ENCODE peak calls at places on chromosome 16, in four cellular contexts. J is colonic mucosa, Q is endodermal cell, U is AG04450. E is an unnamed sample.

GRCh38 chr16:84054271-84054670 is 11.7 kb upstream of the SLC38A8 start:
- DNase-seq in U (no peak), Q (no peak), J (no peak), E (no peak)

GRCh38 chr16:67613808-67614207 is 31.1 kb upstream of the CARMIL2 start:
- DNase-seq in Q (peak; percentile 85), J (no peak), U (no peak), E (no peak)

GRCh38 chr16:7381671-7382070 is 49.0 kb downstream of the RBFOX1 start:
- DNase-seq in J (no peak), U (no peak), Q (no peak), E (no peak)

GRCh38 chr16:9845661-9846361 is 336.4 kb downstream of the GRIN2A start:
- DNase-seq in Q (no peak), J (no peak), U (no peak), E (no peak)

GRCh38 chr16:20873331-20873730 is 26.8 kb downstream of the DCUN1D3 start:
- DNase-seq in Q (no peak), U (no peak), J (no peak), E (no peak)

GRCh38 chr16:13923703-13924298 is 3.8 kb downstream of the ERCC4 start:
- DNase-seq in J (no peak), Q (no peak), U (no peak), E (peak; percentile 43)

GRCh38 chr16:80899804-80900592 is 95.6 kb upstream of the CDYL2 start:
- DNase-seq in U (peak; percentile 71), Q (peak; percentile 20), J (peak; percentile 78), E (peak; percentile 79)

GRCh38 chr16:84836234-84836647 is 16.5 kb downstream of the CRISPLD2 start:
- DNase-seq in U (peak; percentile 100), Q (peak; percentile 92), J (no peak), E (no peak)

GRCh38 chr16:35398208-35398607 is 1938.8 kb downstream of the TP53TG3F start:
- DNase-seq in Q (no peak), J (no peak), U (no peak), E (no peak)

GRCh38 chr16:89150090-89150835 is 21.3 kb upstream of the CDH15 start:
- DNase-seq in J (no peak), Q (no peak), U (no peak), E (no peak)

GRCh38 chr16:73356401-73357079 is 308.6 kb upstream of the ZFHX3 start:
- DNase-seq in J (no peak), U (no peak), Q (no peak), E (no peak)

GRCh38 chr16:35733971-35734702 is 2274.7 kb downstream of the TP53TG3F start:
- DNase-seq in U (no peak), J (no peak), Q (no peak), E (no peak)

GRCh38 chr16:10500582-10500981 is 79.8 kb downstream of the EMP2 start:
- DNase-seq in U (no peak), Q (no peak), J (no peak), E (no peak)

GRCh38 chr16:80277182-80277581 is 263.6 kb upstream of the DYNLRB2 start:
- DNase-seq in J (no peak), U (no peak), Q (peak; percentile 85), E (no peak)

GRCh38 chr16:86072328-86073102 is 173.6 kb downstream of the IRF8 start:
- DNase-seq in U (peak; percentile 77), J (peak; percentile 64), Q (peak; percentile 91), E (peak; percentile 56)

GRCh38 chr16:23304620-23305019 is 2.5 kb downstream of the SCNN1B start:
- DNase-seq in Q (no peak), U (no peak), J (no peak), E (no peak)

GRCh38 chr16:70801611-70802010 is 653 bp upstream of the VAC14 start:
- DNase-seq in U (no peak), J (no peak), Q (peak; percentile 57), E (no peak)
- H3K4me3 ChIP-seq in U (no peak overlapping the region), J (no peak overlapping the region), Q (peak overlapping the region; percentile 98), E (no peak overlapping the region)

GRCh38 chr16:56860226-56861020 is 4.6 kb upstream of the SLC12A3 start:
- DNase-seq in Q (no peak), J (no peak), U (no peak), E (peak; percentile 19)
- H3K4me3 ChIP-seq in Q (no peak overlapping the region), J (no peak overlapping the region), U (no peak overlapping the region), E (no peak overlapping the region)

GRCh38 chr16:48811478-48811877 is 201.5 kb upstream of the N4BP1 start:
- DNase-seq in U (no peak), Q (peak; percentile 74), J (no peak), E (no peak)

GRCh38 chr16:48810803-48811453 is 200.9 kb upstream of the N4BP1 start:
- DNase-seq in Q (peak; percentile 68), J (no peak), U (no peak), E (no peak)

GRCh38 chr16:48813485-48813884 is 203.5 kb upstream of the N4BP1 start:
- DNase-seq in J (no peak), U (no peak), Q (no peak), E (no peak)

GRCh38 chr16:48812856-48813255 is 202.9 kb upstream of the N4BP1 start:
- DNase-seq in U (no peak), Q (no peak), J (no peak), E (no peak)

DNA sequence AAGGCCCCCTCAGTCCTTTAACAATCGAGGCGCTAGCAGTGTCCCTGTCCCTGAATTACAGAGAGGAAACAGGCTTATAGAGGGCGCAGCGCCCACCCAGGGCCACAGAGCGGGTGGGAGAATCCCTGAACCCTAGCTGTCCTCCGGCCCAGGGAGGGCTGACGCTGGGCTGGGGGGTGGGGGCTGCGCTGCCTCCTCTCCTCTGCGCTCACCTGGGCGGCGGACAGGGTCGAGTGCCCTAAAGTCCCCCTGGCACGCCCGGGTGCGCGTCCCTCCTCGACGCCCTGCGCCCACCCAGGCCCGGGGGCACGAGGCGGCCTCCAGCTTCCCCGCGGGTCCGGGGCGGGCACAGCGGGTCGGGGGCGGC is 200.4 kb upstream of the N4BP1 start:
- DNase-seq in Q (no peak), J (no peak), U (no peak), E (no peak)
- H3K4me3 ChIP-seq in Q (no peak overlapping the region), J (no peak overlapping the region), U (no peak overlapping the region), E (no peak overlapping the region)

GRCh38 chr16:640614-641013 is 1.0 kb upstream of the MCRIP2 start:
- DNase-seq in Q (no peak), J (no peak), U (no peak), E (no peak)
- H3K4me3 ChIP-seq in Q (no peak overlapping the region), J (no peak overlapping the region), U (peak overlapping the region; percentile 80), E (no peak overlapping the region)

GRCh38 chr16:12086861-12087260 is 110.3 kb downstream of the SNX29 start:
- DNase-seq in J (no peak), U (no peak), Q (no peak), E (no peak)

GRCh38 chr16:12090162-12090552 is 113.6 kb downstream of the SNX29 start:
- DNase-seq in U (no peak), Q (peak; percentile 78), J (no peak), E (no peak)

GRCh38 chr16:12087901-12088364 is 111.4 kb downstream of the SNX29 start:
- DNase-seq in Q (no peak), U (no peak), J (no peak), E (no peak)

GRCh38 chr16:12091569-12092346 is 115.2 kb downstream of the SNX29 start:
- DNase-seq in U (no peak), J (no peak), Q (no peak), E (no peak)

GRCh38 chr16:12089492-12090161 is 113.1 kb downstream of the SNX29 start:
- DNase-seq in J (peak; percentile 54), U (peak; percentile 30), Q (peak; percentile 86), E (peak; percentile 84)
- H3K4me3 ChIP-seq in J (no peak overlapping the region), U (peak overlapping the region; percentile 34), Q (peak overlapping the region; percentile 65), E (no peak overlapping the region)

DNA sequence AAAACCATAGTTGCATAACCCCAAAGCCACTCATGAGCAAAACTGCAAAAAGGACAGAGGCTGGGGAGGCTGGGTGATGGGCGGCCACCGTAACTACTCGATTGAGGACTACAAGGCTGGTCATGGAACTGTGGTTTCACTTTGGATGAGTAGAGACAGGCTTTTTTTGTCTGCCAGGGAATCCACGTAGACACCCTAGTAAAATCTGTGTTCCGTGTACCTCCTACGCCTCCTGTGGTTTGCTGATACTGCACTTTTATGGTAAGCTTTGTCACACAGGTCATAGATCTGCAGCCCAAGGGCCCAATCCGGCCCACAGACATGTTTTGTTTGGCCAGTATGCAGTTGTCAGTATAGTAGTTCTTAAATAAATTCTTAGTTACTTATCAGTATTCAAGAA is 2.2 kb upstream of the TLCD3B start:
- DNase-seq in U (no peak), J (no peak), Q (no peak), E (no peak)
- H3K4me3 ChIP-seq in U (no peak overlapping the region), J (no peak overlapping the region), Q (no peak overlapping the region), E (no peak overlapping the region)

GRCh38 chr16:49953090-49953489 is 71.9 kb upstream of the CNEP1R1 start:
- DNase-seq in J (no peak), Q (no peak), U (no peak), E (no peak)
- H3K4me3 ChIP-seq in J (no peak overlapping the region), Q (no peak overlapping the region), U (no peak overlapping the region), E (no peak overlapping the region)

DNA sequence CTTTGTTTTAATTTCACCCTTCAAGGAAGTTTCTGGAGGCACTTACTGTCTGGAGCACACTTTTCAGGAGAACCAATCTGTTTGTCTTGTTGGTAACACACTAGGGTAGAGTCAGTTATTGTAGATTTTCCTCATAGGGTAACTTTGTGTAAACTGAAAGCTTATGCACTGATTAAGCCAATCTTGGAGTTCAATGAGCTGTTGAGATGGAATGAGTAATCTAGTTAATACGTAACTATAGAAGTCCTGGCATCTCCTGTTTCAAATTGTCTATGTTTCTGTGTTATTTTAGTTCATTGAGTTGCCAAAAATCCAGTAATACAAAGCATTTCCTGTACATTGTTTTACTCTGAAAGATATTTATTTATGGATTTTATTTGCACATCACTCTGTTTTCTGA is 111.6 kb upstream of the HAS3 start:
- DNase-seq in Q (no peak), U (peak; percentile 85), J (no peak), E (peak; percentile 70)
- H3K4me3 ChIP-seq in Q (peak overlapping the region; percentile 21), U (no peak overlapping the region), J (no peak overlapping the region), E (no peak overlapping the region)